ENCODE peak calls at places on chromosomes 13 and 19, in seven cellular contexts. L, H, X, T, E, I and F are unnamed samples.

GRCh38 chr13:20127563-20128458 is 33.0 kb downstream of the GJA3 start:
- DNase-seq in H (peak; percentile 80), T (peak; percentile 37), X (peak; percentile 68), E (peak; percentile 53), I (peak; percentile 38), L (peak; percentile 72), F (peak; percentile 25)

GRCh38 chr13:33015791-33016323 is 366 bp upstream of the KL start:
- DNase-seq in X (peak; percentile 58), E (no peak), H (peak; percentile 21), L (no peak), I (no peak), T (peak; percentile 10), F (no peak)

GRCh38 chr13:23430664-23431063 is 2.8 kb downstream of the SACS start:
- DNase-seq in I (no peak), E (no peak), L (no peak), X (no peak), T (no peak), H (no peak), F (no peak)

GRCh38 chr19:14830702-14831101 is 4.3 kb downstream of the OR7A5 start:
- DNase-seq in X (no peak), H (no peak), E (no peak), L (no peak), T (no peak), I (no peak), F (no peak)

GRCh38 chr19:51354742-51355148 is 11.4 kb downstream of the ETFB start:
- DNase-seq in E (peak; percentile 99), T (no peak), I (no peak), X (peak; percentile 81), L (no peak), H (no peak), F (no peak)

GRCh38 chr13:39263033-39263432 is 224.8 kb downstream of the NHLRC3 start:
- DNase-seq in L (peak; percentile 39), X (peak; percentile 72), T (peak; percentile 9), E (peak; percentile 23), I (peak; percentile 71), H (no peak), F (no peak)

GRCh38 chr19:52219611-52220010 is 29.8 kb downstream of the PPP2R1A start:
- DNase-seq in E (no peak), T (no peak), L (no peak), I (no peak), X (no peak), H (no peak), F (no peak)

GRCh38 chr13:73000027-73000674 is 58.7 kb upstream of the KLF5 start:
- DNase-seq in T (no peak), E (no peak), X (no peak), H (no peak), I (peak; percentile 82), L (peak; percentile 46), F (no peak)

GRCh38 chr13:29472317-29472961 is 123.0 kb downstream of the SLC7A1 start:
- DNase-seq in X (peak; percentile 85), T (peak; percentile 22), I (peak; percentile 57), E (peak; percentile 59), H (no peak), L (peak; percentile 71), F (no peak)

GRCh38 chr19:6020166-6020967 is 42.4 kb upstream of the RANBP3 start:
- DNase-seq in H (no peak), E (peak; percentile 30), T (peak; percentile 69), I (no peak), L (peak; percentile 70), X (no peak), F (no peak)

GRCh38 chr19:21697171-21697570 is 70.2 kb downstream of the ZNF100 start:
- DNase-seq in E (no peak), H (no peak), X (no peak), T (no peak), I (no peak), L (no peak), F (no peak)

GRCh38 chr19:13830761-13831481 is 35.7 kb downstream of the ZSWIM4 start:
- DNase-seq in X (no peak), L (no peak), H (no peak), T (no peak), I (no peak), E (no peak), F (no peak)

GRCh38 chr19:535017-535835 is 3.7 kb downstream of the CDC34 start:
- DNase-seq in E (no peak), L (no peak), T (no peak), X (no peak), I (no peak), H (no peak), F (no peak)

GRCh38 chr19:590396-590745 is 690 bp downstream of the HCN2 start:
- DNase-seq in L (no peak), I (no peak), H (no peak), E (no peak), X (no peak), T (no peak), F (no peak)

GRCh38 chr13:37295046-37295445 is 189.6 kb upstream of the CSNK1A1L start:
- DNase-seq in I (no peak), H (no peak), X (no peak), T (no peak), E (no peak), L (no peak), F (no peak)

GRCh38 chr19:46297700-46298476 is 1.0 kb downstream of the HIF3A start:
- DNase-seq in L (no peak), T (peak; percentile 36), I (peak; percentile 43), X (no peak), H (peak; percentile 67), E (no peak), F (peak; percentile 69)

GRCh38 chr13:79910869-79911540 is 429.9 kb downstream of the SPRY2 start:
- DNase-seq in H (no peak), E (no peak), X (no peak), L (no peak), I (no peak), T (no peak), F (no peak)

GRCh38 chr19:5966215-5966614 is 11.7 kb downstream of the RANBP3 start:
- DNase-seq in T (no peak), X (no peak), I (no peak), L (no peak), H (no peak), E (no peak), F (no peak)

GRCh38 chr19:6026390-6026897 is 48.5 kb upstream of the RANBP3 start:
- DNase-seq in I (no peak), E (no peak), H (no peak), T (no peak), X (no peak), L (no peak), F (no peak)

GRCh38 chr13:51557423-51557822 is 26.8 kb upstream of the WDFY2 start:
- DNase-seq in E (no peak), H (no peak), L (no peak), X (no peak), I (no peak), T (no peak), F (no peak)

GRCh38 chr19:14089662-14090508 is 666 bp downstream of the SAMD1 start:
- DNase-seq in H (no peak), T (no peak), X (peak; percentile 71), L (peak; percentile 40), I (peak; percentile 28), E (no peak), F (no peak)

GRCh38 chr19:57324992-57325391 is 4.7 kb downstream of the ZNF543 start:
- DNase-seq in E (no peak), I (no peak), T (no peak), L (no peak), H (no peak), X (no peak), F (no peak)

GRCh38 chr19:57319869-57320179 is 448 bp upstream of the ZNF543 start:
- DNase-seq in T (no peak), L (no peak), I (no peak), E (no peak), X (no peak), H (no peak), F (no peak)

GRCh38 chr19:57320180-57321084 is at the start of gene ZNF543:
- DNase-seq in L (peak; percentile 97), H (peak; percentile 96), T (peak; percentile 92), I (peak; percentile 96), E (peak; percentile 91), X (peak; percentile 99), F (peak; percentile 95)

GRCh38 chr19:57321164-57321563 is 892 bp downstream of the ZNF543 start:
- DNase-seq in H (no peak), I (no peak), X (no peak), E (no peak), T (no peak), L (peak; percentile 31), F (no peak)

GRCh38 chr19:57321746-57322145 is 1.5 kb downstream of the ZNF543 start:
- DNase-seq in L (peak; percentile 58), H (no peak), T (no peak), I (no peak), E (no peak), X (no peak), F (no peak)
- TF ChIP-seq POLR2AphosphoS5 in L (no peak), H (no peak), T (no peak), I (no peak), E (no peak), X (no peak), F (no peak)

DNA sequence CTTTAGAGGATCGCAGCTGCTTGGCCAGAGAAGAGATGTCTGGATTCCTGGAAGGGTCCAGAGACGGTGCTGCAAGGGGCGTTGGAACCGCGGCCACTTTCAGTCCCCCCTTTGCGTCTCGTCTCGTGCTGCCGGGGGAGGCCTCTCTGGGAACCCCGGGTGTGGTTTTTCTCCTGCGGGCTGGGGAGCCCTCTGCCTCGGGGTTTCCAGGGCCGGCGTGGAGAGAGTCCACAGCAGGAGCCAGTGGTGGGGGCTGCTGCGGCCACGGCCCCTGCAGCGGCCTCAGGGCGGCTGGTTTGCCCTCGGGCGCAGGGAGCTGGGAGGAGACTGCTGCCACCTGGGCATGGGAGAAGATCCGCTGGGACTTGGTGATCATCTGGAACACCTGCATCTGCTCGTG is 28.5 kb downstream of the ZNF541 start:
- DNase-seq in T (no peak), H (no peak), I (no peak), X (no peak), L (no peak), E (no peak), F (no peak)
- TF ChIP-seq POLR2AphosphoS5 in T (no peak), H (no peak), I (no peak), X (no peak), L (no peak), E (no peak), F (no peak)

GRCh38 chr19:49929121-49929610 is at the start of the genes ATF5 and NUP62:
- DNase-seq in E (peak; percentile 80), H (peak; percentile 81), X (peak; percentile 85), T (peak; percentile 74), L (peak; percentile 90), I (no peak), F (peak; percentile 77)
- TF ChIP-seq POLR2AphosphoS5 in E (no peak), H (peak; percentile 41), X (no peak), T (peak; percentile 74), L (peak; percentile 85), I (peak; percentile 89), F (no peak)

DNA sequence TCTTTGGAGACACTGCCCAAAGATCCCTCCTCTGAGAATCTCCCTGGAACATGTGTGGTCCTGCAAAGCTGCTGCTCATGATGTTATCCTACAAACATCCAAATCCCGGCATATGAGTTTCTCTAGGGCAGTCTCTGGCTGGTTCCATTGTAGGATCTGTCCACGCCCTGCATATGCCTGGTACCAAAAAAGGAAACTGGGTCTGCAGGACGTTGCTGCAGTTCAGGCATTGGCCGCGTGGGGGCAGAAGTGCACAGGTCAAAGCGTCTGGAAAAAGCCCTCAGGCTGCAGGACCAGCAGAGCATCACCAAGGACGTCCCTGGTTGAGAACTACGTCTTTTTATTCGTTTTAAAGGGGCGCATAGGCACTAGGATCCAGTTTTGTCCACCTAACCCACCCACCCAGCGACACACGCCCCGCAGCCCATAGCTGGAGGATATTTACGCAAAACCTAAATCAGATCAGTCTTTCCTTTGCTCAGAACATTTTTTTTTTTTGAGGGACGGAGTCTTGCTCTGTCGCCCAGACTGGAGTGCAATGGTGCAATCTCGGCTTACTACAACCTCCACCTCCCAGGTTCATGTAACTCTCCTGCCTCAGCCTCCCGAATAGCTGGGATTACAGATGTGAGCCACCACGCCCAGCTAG is 12.9 kb upstream of the ZNF564 start:
- DNase-seq in T (peak; percentile 84), H (peak; percentile 91), E (peak; percentile 71), I (peak; percentile 85), L (peak; percentile 89), X (peak; percentile 91), F (peak; percentile 93)
- TF ChIP-seq POLR2AphosphoS5 in T (peak; percentile 68), H (no peak), E (no peak), I (no peak), L (no peak), X (no peak), F (peak; percentile 22)